ENCODE peak calls at places on chromosomes 11 and 22, in eight cellular contexts. I, G, U, C, O, T, H and Z are unnamed samples.

GRCh38 chr22:17612057-17612456 is 16.5 kb downstream of the ATP6V1E1 start:
- DNase-seq in T (no peak), H (no peak), O (no peak), C (no peak), I (no peak), G (no peak), U (no peak), Z (no peak)

GRCh38 chr11:62340269-62340901 is 3.1 kb downstream of the ASRGL1 start:
- DNase-seq in U (peak), O (peak), I (peak), H (peak), T (peak), C (peak), G (peak), Z (peak)

GRCh38 chr11:64616817-64617216 is 25.8 kb downstream of the SLC22A12 start:
- DNase-seq in C (no peak), O (no peak), G (no peak), T (no peak), I (no peak), H (no peak), U (no peak), Z (no peak)

GRCh38 chr22:24155597-24156145 is 25.6 kb upstream of the SUSD2 start:
- DNase-seq in C (peak), I (peak), T (peak), O (peak), U (peak), H (no peak), G (peak), Z (peak)

GRCh38 chr22:24011735-24012068 is 598 bp downstream of the CABIN1 start:
- DNase-seq in T (peak), H (no peak), G (no peak), O (no peak), U (no peak), I (no peak), C (no peak), Z (no peak)

GRCh38 chr11:10637629-10638028 is 55.9 kb downstream of the IRAG1 start:
- DNase-seq in C (no peak), O (no peak), I (peak), H (no peak), T (no peak), G (no peak), U (no peak), Z (no peak)

GRCh38 chr22:27804683-27805297 is 3.2 kb upstream of the MN1 start:
- DNase-seq in O (peak), U (peak), C (peak), T (peak), I (peak), H (peak), G (peak), Z (peak)

GRCh38 chr11:92159931-92160330 is 64.7 kb upstream of the FAT3 start:
- DNase-seq in C (no peak), I (no peak), O (no peak), G (no peak), T (no peak), H (no peak), U (no peak), Z (no peak)

GRCh38 chr11:1227551-1228182 is 4.8 kb downstream of the MUC5B start:
- DNase-seq in U (no peak), I (no peak), G (no peak), T (peak), H (no peak), O (no peak), C (no peak), Z (peak)

GRCh38 chr22:40463727-40464126 is 93.3 kb downstream of the SGSM3 start:
- DNase-seq in O (no peak), H (no peak), I (no peak), U (no peak), C (no peak), T (no peak), G (no peak), Z (no peak)

GRCh38 chr11:6321356-6321755 is 1.1 kb upstream of the CAVIN3 start:
- DNase-seq in O (no peak), H (no peak), U (no peak), C (no peak), T (no peak), G (no peak), I (no peak), Z (no peak)

GRCh38 chr11:117126223-117126965 is 17.7 kb upstream of the PAFAH1B2 start:
- DNase-seq in C (no peak), T (no peak), U (no peak), O (no peak), G (no peak), H (no peak), I (no peak), Z (no peak)

GRCh38 chr11:8658210-8658968 is 24.1 kb downstream of the TRIM66 start:
- DNase-seq in C (no peak), G (no peak), H (peak), O (no peak), U (no peak), T (no peak), I (no peak), Z (no peak)

GRCh38 chr11:63488789-63489188 is 2.2 kb downstream of the PLAAT5 start:
- DNase-seq in I (no peak), O (no peak), G (no peak), U (no peak), C (no peak), H (no peak), T (no peak), Z (no peak)

GRCh38 chr11:122108192-122108799 is 7.7 kb downstream of the BLID start:
- DNase-seq in C (peak), U (no peak), G (peak), O (no peak), H (peak), I (no peak), T (no peak), Z (no peak)

GRCh38 chr11:117217685-117218084 is 14.2 kb downstream of the PCSK7 start:
- DNase-seq in H (no peak), O (no peak), C (no peak), G (no peak), T (no peak), I (no peak), U (no peak), Z (no peak)